ENCODE peak calls at places on chromosome 5, in five cellular contexts. U is activated CD4-positive, alpha-beta T cell treated with anti-CD3 and anti-CD28 coated beads, Interleukin-2, amount 50 U/mL, for 24 hours; Y is hippocampal formation; E is GM12865; N is HEK293T. S is an unnamed sample.
A peak's percentile ranks its signal among the peaks of the same experiment; 100 is the strongest.

GRCh38 chr5:62082370-62082778 is 223.6 kb upstream of the KIF2A start:
- DNase-seq in U (no peak), Y (no peak), E (no peak), N (no peak), S (no peak)

GRCh38 chr5:72709341-72709740 is 107.1 kb upstream of the TNPO1 start:
- DNase-seq in U (no peak), Y (no peak), E (no peak), N (no peak), S (no peak)

GRCh38 chr5:161544350-161544765 is 2.2 kb downstream of the GABRB2 start:
- DNase-seq in U (no peak), Y (peak; percentile 33), E (peak; percentile 70), N (peak; percentile 50), S (peak; percentile 69)

GRCh38 chr5:75044406-75044805 is 8.0 kb downstream of the GCNT4 start:
- DNase-seq in U (no peak), Y (no peak), E (peak; percentile 6), N (no peak), S (no peak)

GRCh38 chr5:16529319-16529718 is 63.7 kb upstream of the ZNF622 start:
- DNase-seq in U (no peak), Y (no peak), E (no peak), N (no peak), S (no peak)

GRCh38 chr5:93497101-93497500 is 83.9 kb downstream of the NR2F1-AS1 start:
- DNase-seq in U (no peak), Y (no peak), E (no peak), N (no peak), S (no peak)

GRCh38 chr5:7894860-7895259 is 25.9 kb downstream of the MTRR start:
- DNase-seq in U (no peak), Y (no peak), E (peak; percentile 36), N (no peak), S (no peak)

GRCh38 chr5:6525910-6526309 is 77.3 kb downstream of the UBE2QL1 start:
- DNase-seq in U (no peak), Y (no peak), E (peak; percentile 50), N (peak; percentile 51), S (peak; percentile 61)

GRCh38 chr5:162096448-162096847 is 28.9 kb downstream of the GABRG2 start:
- DNase-seq in U (no peak), Y (no peak), E (peak; percentile 0), N (no peak), S (no peak)

GRCh38 chr5:53360811-53361210 is 119.6 kb upstream of the FST start:
- DNase-seq in U (no peak), Y (no peak), E (no peak), N (no peak), S (no peak)

GRCh38 chr5:6483880-6484382 is 35.3 kb downstream of the UBE2QL1 start:
- DNase-seq in U (no peak), Y (no peak), E (peak; percentile 93), N (no peak), S (no peak)

GRCh38 chr5:34504967-34505366 is 151.2 kb upstream of the RAI14 start:
- DNase-seq in U (no peak), Y (no peak), E (no peak), N (no peak), S (no peak)

GRCh38 chr5:58259685-58260152 is 200.2 kb downstream of the PLK2 start:
- DNase-seq in U (no peak), Y (no peak), E (no peak), N (no peak), S (peak; percentile 59)

GRCh38 chr5:149796025-149796424 is 65.9 kb downstream of the PPARGC1B start:
- DNase-seq in U (no peak), Y (no peak), E (no peak), N (peak; percentile 23), S (no peak)

GRCh38 chr5:75756991-75757390 is 39.8 kb upstream of the POC5 start:
- DNase-seq in U (no peak), Y (no peak), E (no peak), N (no peak), S (no peak)

GRCh38 chr5:24535646-24536045 is 109.1 kb downstream of the CDH10 start:
- DNase-seq in U (no peak), Y (no peak), E (no peak), N (no peak), S (no peak)

GRCh38 chr5:118857700-118858099 is 130.6 kb downstream of the DTWD2 start:
- DNase-seq in U (no peak), Y (no peak), E (no peak), N (no peak), S (no peak)

GRCh38 chr5:173456751-173457171 is 128.5 kb upstream of the STC2 start:
- DNase-seq in U (no peak), Y (no peak), E (peak; percentile 9), N (no peak), S (no peak)

GRCh38 chr5:82406200-82406773 is 128.1 kb upstream of the RPS23 start:
- DNase-seq in U (no peak), Y (no peak), E (no peak), N (peak; percentile 60), S (no peak)